ENCODE peak calls at places on chromosomes 1 and 21, in four cellular contexts. Q is small intestine, N is lower lobe of right lung, M is uterus. G is an unnamed sample.
A peak's percentile ranks its signal among the peaks of the same experiment; 100 is the strongest.

GRCh38 chr1:25771246-25772114 is 28.5 kb upstream of the SELENON start:
- DNase-seq in Q (peak; percentile 51), N (peak; percentile 65), M (peak; percentile 73), G (peak; percentile 60)

GRCh38 chr1:31434101-31434871 is 21.3 kb downstream of the SERINC2 start:
- DNase-seq in Q (no peak), N (no peak), M (no peak), G (no peak)

GRCh38 chr21:41475714-41476405 is 32.1 kb downstream of the TMPRSS2 start:
- DNase-seq in Q (no peak), N (no peak), M (no peak), G (no peak)

GRCh38 chr1:231919900-231920299 is 293.3 kb downstream of the DISC1 start:
- DNase-seq in Q (no peak), N (no peak), M (no peak), G (no peak)

GRCh38 chr1:86741947-86742572 is 37.7 kb downstream of the SH3GLB1 start:
- DNase-seq in Q (peak; percentile 60), N (no peak), M (no peak), G (peak; percentile 34)

GRCh38 chr1:61043010-61043820 is 39.1 kb upstream of the NFIA start:
- DNase-seq in Q (peak; percentile 81), N (peak; percentile 93), M (peak; percentile 85), G (peak; percentile 83)

GRCh38 chr21:44392916-44393315 is 39.5 kb downstream of the TRPM2 start:
- DNase-seq in Q (peak; percentile 8), N (no peak), M (no peak), G (no peak)

GRCh38 chr1:109425902-109426277 is 358 bp downstream of the PSMA5 start:
- DNase-seq in Q (peak; percentile 85), N (peak; percentile 79), M (no peak), G (no peak)

GRCh38 chr1:103416681-103417318 is 108.7 kb upstream of the RNPC3 start:
- DNase-seq in Q (no peak), N (no peak), M (no peak), G (no peak)

GRCh38 chr1:189429610-189430009 is 1048.1 kb downstream of the BRINP3 start:
- DNase-seq in Q (peak; percentile 18), N (no peak), M (no peak), G (no peak)

GRCh38 chr1:159015440-159015909 is 5.8 kb downstream of the IFI16 start:
- DNase-seq in Q (peak; percentile 56), N (peak; percentile 70), M (peak; percentile 61), G (peak; percentile 58)

GRCh38 chr1:159823401-159823800 is 3.3 kb upstream of the SLAMF8 start:
- DNase-seq in Q (peak; percentile 65), N (no peak), M (no peak), G (no peak)

GRCh38 chr1:198678901-198679329 is 40.1 kb downstream of the PTPRC start:
- DNase-seq in Q (peak; percentile 31), N (no peak), M (no peak), G (peak; percentile 43)

GRCh38 chr1:59564192-59564891 is 250.4 kb upstream of the HOOK1 start:
- DNase-seq in Q (no peak), N (no peak), M (no peak), G (no peak)

GRCh38 chr1:206723500-206724472 is 39.1 kb downstream of the MAPKAPK2 start:
- DNase-seq in Q (no peak), N (peak; percentile 83), M (peak; percentile 54), G (no peak)

GRCh38 chr1:174344162-174344561 is 103.6 kb upstream of the GPR52 start:
- DNase-seq in Q (peak; percentile 70), N (no peak), M (no peak), G (no peak)

GRCh38 chr21:35530726-35531125 is 481.6 kb upstream of the RUNX1 start:
- DNase-seq in Q (peak; percentile 18), N (no peak), M (no peak), G (no peak)

GRCh38 chr1:18809953-18810899 is 49.2 kb downstream of the TAS1R2 start:
- DNase-seq in Q (no peak), N (no peak), M (no peak), G (no peak)

GRCh38 chr1:210841926-210842625 is 291.9 kb downstream of the KCNH1 start:
- DNase-seq in Q (no peak), N (no peak), M (no peak), G (no peak)

GRCh38 chr1:109790735-109791494 is 27.2 kb upstream of the EPS8L3 start:
- DNase-seq in Q (peak; percentile 60), N (peak; percentile 74), M (peak; percentile 45), G (peak; percentile 71)

GRCh38 chr1:8423134-8423701 is 105.3 kb downstream of the SLC45A1 start:
- DNase-seq in Q (peak; percentile 48), N (peak; percentile 58), M (peak; percentile 39), G (peak; percentile 27)

GRCh38 chr1:22321917-22322316 is 129.7 kb upstream of the ZBTB40 start:
- DNase-seq in Q (no peak), N (no peak), M (no peak), G (no peak)
- H3K27ac ChIP-seq in Q (no peak overlapping the region), N (no peak overlapping the region), M (no peak overlapping the region), G (no peak overlapping the region)

GRCh38 chr1:225851810-225852209 is 30.4 kb downstream of the TMEM63A start:
- DNase-seq in Q (peak; percentile 64), N (no peak), M (no peak), G (no peak)

GRCh38 chr1:225849905-225850304 is 32.3 kb downstream of the TMEM63A start:
- DNase-seq in Q (no peak), N (no peak), M (peak; percentile 64), G (no peak)

GRCh38 chr1:225852413-225853119 is 29.6 kb downstream of the TMEM63A start:
- DNase-seq in Q (no peak), N (no peak), M (no peak), G (no peak)

GRCh38 chr1:225848044-225848955 is 33.9 kb downstream of the TMEM63A start:
- DNase-seq in Q (no peak), N (no peak), M (no peak), G (peak; percentile 42)

DNA sequence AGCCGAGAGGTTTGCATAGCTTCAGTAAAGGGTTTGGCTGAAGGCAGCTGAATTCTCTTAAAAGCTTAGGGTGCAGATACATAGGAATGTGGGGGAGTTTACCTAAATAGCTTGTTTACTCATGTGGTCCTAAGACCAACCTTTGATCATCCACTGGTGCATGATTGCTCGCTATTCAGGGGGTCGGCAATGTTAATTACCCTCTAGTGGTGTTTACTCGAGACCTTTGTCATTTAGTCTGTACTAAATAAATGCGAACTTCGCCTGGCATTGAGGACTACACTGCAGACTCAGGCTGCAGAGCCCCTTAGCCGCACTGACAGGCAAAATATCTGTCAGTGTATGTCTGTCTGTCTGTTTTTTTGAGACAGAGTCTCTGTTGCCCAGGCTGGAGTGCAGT is 31.8 kb downstream of the TMEM63A start:
- DNase-seq in Q (no peak), N (no peak), M (no peak), G (no peak)
- H3K27ac ChIP-seq in Q (no peak overlapping the region), N (no peak overlapping the region), M (peak overlapping the region; percentile 77), G (peak overlapping the region; percentile 63)

DNA sequence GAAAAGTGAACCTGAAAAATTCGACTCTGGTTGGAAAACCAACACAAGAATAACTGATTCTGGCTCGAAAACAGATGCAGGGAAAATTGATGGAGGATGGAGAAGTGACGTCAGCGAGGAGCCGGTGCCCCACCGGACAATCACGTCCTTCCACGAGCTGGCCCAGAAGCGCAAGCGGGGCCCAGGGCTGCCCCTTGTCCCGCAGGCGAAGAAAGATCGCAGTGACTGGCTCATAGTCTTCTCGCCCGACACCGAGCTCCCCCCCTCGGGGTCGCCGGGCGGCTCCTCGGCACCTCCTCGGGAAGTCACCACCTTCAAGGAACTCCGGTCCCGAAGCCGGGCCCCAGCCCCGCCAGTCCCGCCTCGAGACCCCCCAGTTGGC is 1.9 kb downstream of the RUSC1 start:
- DNase-seq in Q (no peak), N (peak; percentile 53), M (peak; percentile 53), G (no peak)
- H3K27ac ChIP-seq in Q (no peak overlapping the region), N (peak overlapping the region; percentile 94), M (peak overlapping the region; percentile 97), G (no peak overlapping the region)

DNA sequence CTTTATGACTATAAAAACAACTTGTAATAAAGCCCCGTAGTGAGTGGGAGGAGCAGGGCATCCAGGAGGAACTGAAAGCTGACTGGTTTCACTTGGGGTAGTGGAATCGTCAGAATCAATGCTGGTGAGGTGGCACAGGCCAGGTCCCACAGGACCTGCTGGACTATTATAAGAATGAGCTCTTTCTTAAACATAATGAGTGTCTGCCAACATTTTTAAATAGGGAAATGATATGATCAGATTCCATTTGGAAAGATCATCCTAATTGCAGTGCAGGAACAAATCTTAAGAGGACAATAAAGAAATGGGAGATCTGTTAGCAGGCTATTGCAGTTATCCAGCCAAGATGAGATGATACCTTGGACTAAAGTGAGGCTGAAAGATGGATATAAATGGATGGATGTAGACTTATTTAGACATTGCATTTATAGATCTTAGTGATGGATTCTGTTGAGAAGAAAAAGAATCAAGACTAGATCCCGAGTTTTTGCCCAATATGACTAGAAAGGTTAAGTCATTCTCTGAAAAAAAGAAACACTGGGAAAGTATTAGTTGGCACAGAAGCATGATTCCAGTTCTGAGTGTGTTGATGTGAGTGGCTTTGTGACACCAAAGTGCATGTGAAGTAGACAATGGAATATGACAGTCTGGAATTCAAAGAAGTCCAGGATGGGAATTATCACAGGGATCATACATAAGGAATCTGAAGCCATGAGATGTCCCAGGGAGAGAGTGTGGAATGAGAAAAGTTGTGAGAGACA is 153.3 kb upstream of the SGIP1 start:
- DNase-seq in Q (no peak), N (no peak), M (no peak), G (no peak)
- H3K27ac ChIP-seq in Q (no peak overlapping the region), N (no peak overlapping the region), M (no peak overlapping the region), G (no peak overlapping the region)

GRCh38 chr1:2321258-2321657 is 70.1 kb downstream of the MORN1 start:
- DNase-seq in Q (no peak), N (no peak), M (no peak), G (no peak)

GRCh38 chr1:2322065-2322571 is 69.2 kb downstream of the MORN1 start:
- DNase-seq in Q (no peak), N (peak; percentile 78), M (peak; percentile 82), G (no peak)

GRCh38 chr1:2322593-2323295 is 68.6 kb downstream of the MORN1 start:
- DNase-seq in Q (no peak), N (peak; percentile 76), M (peak; percentile 47), G (no peak)

GRCh38 chr1:2324553-2325366 is 66.6 kb downstream of the MORN1 start:
- DNase-seq in Q (no peak), N (no peak), M (no peak), G (no peak)

DNA sequence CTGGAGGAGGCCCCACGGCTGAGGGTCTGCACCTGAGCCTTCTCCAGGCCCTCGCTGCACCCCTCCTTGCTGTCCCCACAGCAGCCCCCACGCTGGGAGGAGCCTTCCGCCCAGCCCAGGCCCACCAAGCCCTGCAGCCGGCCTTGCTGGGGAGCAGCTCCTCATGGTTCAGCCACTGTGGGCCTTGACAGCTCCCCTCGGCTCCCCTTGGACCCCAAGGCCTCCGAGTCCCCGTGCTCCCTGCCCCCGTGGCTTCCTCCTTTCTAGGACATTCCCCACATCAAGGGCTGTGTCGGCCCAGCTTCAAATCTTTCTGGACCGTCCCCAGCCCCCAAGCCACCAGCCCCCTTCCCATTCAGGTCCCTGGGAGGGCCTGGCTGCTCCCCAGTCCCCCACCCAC is 67.8 kb downstream of the MORN1 start:
- DNase-seq in Q (no peak), N (no peak), M (no peak), G (no peak)
- H3K27ac ChIP-seq in Q (no peak overlapping the region), N (peak overlapping the region; percentile 87), M (peak overlapping the region; percentile 86), G (no peak overlapping the region)

DNA sequence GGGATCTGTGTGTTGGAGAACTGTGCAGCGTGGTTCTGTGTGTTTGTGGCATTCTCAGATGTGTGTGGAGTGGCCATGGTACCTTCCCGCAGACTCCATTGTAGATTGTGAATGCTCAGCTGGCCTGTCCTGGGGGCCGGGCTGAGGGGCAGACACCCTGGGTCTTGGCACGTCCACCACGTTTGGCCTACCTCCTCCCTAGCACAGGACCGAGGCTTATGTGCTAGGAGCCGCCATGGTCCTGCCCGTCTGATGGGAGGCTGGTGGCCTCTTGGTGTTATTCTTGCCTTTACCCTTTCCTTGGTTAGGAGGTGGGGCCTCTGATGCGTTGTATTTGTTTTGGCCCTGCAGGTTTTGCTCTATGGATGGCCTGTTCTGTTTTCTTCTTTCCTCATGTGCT is 25.1 kb downstream of the SNAP47 start:
- DNase-seq in Q (no peak), N (no peak), M (no peak), G (no peak)
- H3K27ac ChIP-seq in Q (no peak overlapping the region), N (no peak overlapping the region), M (peak overlapping the region; percentile 95), G (no peak overlapping the region)

G was measured in naive thymus-derived CD4-positive, alpha-beta T cell.